ENCODE peak calls at places on chromosome 14, in six cellular contexts. K is GM23248; W is iPS DF 6.9; C is H4; Z is stimulated activated naive CD8-positive, alpha-beta T cell treated with anti-CD3 and anti-CD28 coated beads, Interleukin-15, amount 100 ng/mL, for 72 hours; A is left ventricle myocardium inferior. P is an unnamed sample.

GRCh38 chr14:77037338-77037782 is 8.9 kb upstream of the IRF2BPL start:
- DNase-seq in A (no peak), W (no peak), K (no peak), C (no peak), Z (no peak), P (no peak)

GRCh38 chr14:93114068-93114710 is 1.5 kb downstream of the ITPK1 start:
- DNase-seq in K (peak), A (no peak), C (no peak), W (no peak), Z (peak), P (no peak)

GRCh38 chr14:55731881-55732498 is 152.0 kb downstream of the KTN1 start:
- DNase-seq in A (no peak), K (peak), Z (peak), W (no peak), C (no peak), P (peak)

GRCh38 chr14:61695695-61696527 is 598 bp downstream of the HIF1A start:
- DNase-seq in A (peak), Z (peak), K (peak), W (no peak), C (peak), P (peak)

GRCh38 chr14:35898217-35898775 is 72.2 kb downstream of the BRMS1L start:
- DNase-seq in C (no peak), Z (no peak), W (no peak), A (no peak), K (no peak), P (no peak)

GRCh38 chr14:36067428-36068187 is 108.9 kb downstream of the PTCSC3 start:
- DNase-seq in W (no peak), A (no peak), C (no peak), Z (no peak), K (no peak), P (no peak)

GRCh38 chr14:53151523-53151866 is 1.6 kb downstream of the DDHD1 start:
- DNase-seq in A (no peak), K (no peak), W (no peak), C (no peak), Z (no peak), P (no peak)

GRCh38 chr14:65156568-65157366 is 54.5 kb upstream of the MAX start:
- DNase-seq in A (no peak), W (no peak), C (peak), K (peak), Z (no peak), P (no peak)

GRCh38 chr14:96176811-96177211 is 27.8 kb upstream of the BDKRB2 start:
- DNase-seq in C (peak), K (peak), A (peak), Z (no peak), W (no peak), P (no peak)

GRCh38 chr14:104155513-104155912 is 17.1 kb downstream of the KIF26A start:
- DNase-seq in C (no peak), A (peak), Z (no peak), K (no peak), W (no peak), P (no peak)

GRCh38 chr14:35366048-35366428 is 38.5 kb downstream of the NFKBIA start:
- DNase-seq in C (no peak), W (no peak), Z (peak), K (peak), A (no peak), P (no peak)

GRCh38 chr14:74653386-74654138 is 41.5 kb upstream of the LTBP2 start:
- DNase-seq in W (no peak), A (no peak), K (peak), Z (no peak), C (no peak), P (no peak)

GRCh38 chr14:54428527-54428926 is 12.6 kb downstream of the CNIH1 start:
- DNase-seq in Z (no peak), A (no peak), K (no peak), C (no peak), W (no peak), P (no peak)

GRCh38 chr14:84468153-84468552 is 1061.8 kb upstream of the FLRT2 start:
- DNase-seq in Z (no peak), A (no peak), K (no peak), W (no peak), C (no peak), P (no peak)

GRCh38 chr14:62156052-62156451 is 393.8 kb downstream of the SNAPC1 start:
- DNase-seq in C (no peak), W (no peak), K (no peak), A (no peak), Z (no peak), P (no peak)

GRCh38 chr14:62117010-62117717 is 354.9 kb downstream of the SNAPC1 start:
- DNase-seq in C (no peak), Z (peak), K (peak), W (peak), A (peak), P (peak)

GRCh38 chr14:102872020-102872419 is 50.4 kb upstream of the AMN start:
- DNase-seq in Z (no peak), C (no peak), A (no peak), K (no peak), W (no peak), P (no peak)

GRCh38 chr14:36646664-36647416 is 14.8 kb upstream of the PAX9 start:
- DNase-seq in Z (no peak), C (no peak), W (no peak), A (no peak), K (peak), P (peak)

GRCh38 chr14:105065280-105066228 is at the start of gene GPR132:
- DNase-seq in W (no peak), K (no peak), A (peak), Z (peak), C (no peak), P (no peak)

GRCh38 chr14:92982941-92983340 is 60.0 kb downstream of the CHGA start:
- DNase-seq in W (no peak), A (no peak), K (no peak), C (no peak), Z (no peak), P (no peak)

GRCh38 chr14:57574617-57575288 is 81.1 kb upstream of the CCDC198 start:
- DNase-seq in A (no peak), W (no peak), K (no peak), C (no peak), Z (no peak), P (no peak)

GRCh38 chr14:91872011-91872476 is 4.7 kb upstream of the TC2N start:
- DNase-seq in W (no peak), K (peak), A (no peak), Z (peak), C (no peak), P (no peak)

GRCh38 chr14:61609143-61609851 is 86.0 kb upstream of the HIF1A start:
- DNase-seq in K (peak), Z (no peak), C (no peak), W (peak), A (no peak), P (no peak)

GRCh38 chr14:50007123-50007903 is 109.1 kb downstream of the VCPKMT start:
- DNase-seq in K (no peak), A (no peak), Z (no peak), C (no peak), W (no peak), P (no peak)

GRCh38 chr14:99522934-99523660 is 41.9 kb downstream of the CCNK start:
- DNase-seq in Z (no peak), A (peak), K (no peak), C (no peak), W (no peak), P (no peak)

GRCh38 chr14:58292192-58292591 is 6.2 kb upstream of the ARID4A start:
- DNase-seq in C (no peak), A (no peak), W (no peak), Z (no peak), K (peak), P (no peak)